ENCODE peak calls at places on chromosomes 5 and 9, in seven cellular contexts. T is GM10248, X is bronchial epithelial cell, M is AG04450, R is PC-9, U is heart left ventricle, J is astrocyte. E is an unnamed sample.

GRCh38 chr9:64066736-64067368 is 1218.2 kb downstream of the FOXD4L5 start:
- DNase-seq in X (no peak), J (no peak), U (no peak), M (no peak), T (no peak), R (no peak), E (no peak)

GRCh38 chr9:136378171-136379002 is 4.9 kb upstream of the CARD9 start:
- DNase-seq in U (no peak), T (no peak), M (no peak), J (no peak), X (no peak), R (no peak), E (no peak)

GRCh38 chr9:21919377-21920362 is 74.5 kb downstream of the CDKN2A start:
- DNase-seq in T (no peak), M (peak; percentile 45), X (peak; percentile 82), R (peak; percentile 3), U (no peak), J (peak; percentile 78), E (peak; percentile 46)

GRCh38 chr5:157025093-157025698 is 33.7 kb downstream of the HAVCR1 start:
- DNase-seq in U (no peak), T (no peak), M (no peak), X (no peak), R (no peak), J (no peak), E (peak; percentile 96)

GRCh38 chr9:136644343-136644592 is 18.4 kb upstream of the EGFL7 start:
- DNase-seq in R (no peak), M (no peak), X (no peak), T (no peak), U (no peak), J (peak; percentile 32), E (no peak)

GRCh38 chr9:101737165-101737704 is 1.2 kb downstream of the GRIN3A start:
- DNase-seq in J (no peak), T (no peak), M (no peak), X (no peak), R (no peak), U (no peak), E (no peak)

GRCh38 chr9:4986783-4987182 is 1.7 kb downstream of the JAK2 start:
- DNase-seq in R (no peak), M (no peak), J (no peak), X (no peak), U (no peak), T (no peak), E (no peak)

GRCh38 chr9:123360161-123361085 is 4.4 kb downstream of the CRB2 start:
- DNase-seq in T (peak; percentile 84), J (no peak), X (no peak), U (no peak), M (no peak), R (peak; percentile 37), E (peak; percentile 80)

GRCh38 chr5:108687599-108688220 is 60.0 kb upstream of the FER start:
- DNase-seq in R (no peak), U (no peak), M (no peak), J (no peak), X (no peak), T (peak; percentile 32), E (no peak)

GRCh38 chr9:69637801-69638200 is 34.4 kb downstream of the APBA1 start:
- DNase-seq in R (no peak), M (no peak), U (no peak), J (peak; percentile 78), T (no peak), X (peak; percentile 85), E (no peak)

GRCh38 chr5:6765612-6766525 is 52.6 kb downstream of the TENT4A start:
- DNase-seq in M (peak; percentile 20), R (peak; percentile 95), X (peak; percentile 81), T (peak; percentile 83), U (peak; percentile 86), J (peak; percentile 46), E (peak; percentile 87)

GRCh38 chr9:111599092-111599947 is at the start of gene PTGR1:
- DNase-seq in T (peak; percentile 60), M (peak; percentile 73), U (peak; percentile 92), R (peak; percentile 86), J (peak; percentile 85), X (peak; percentile 74), E (peak; percentile 46)

GRCh38 chr5:143238620-143239019 is 164.9 kb downstream of the NR3C1 start:
- DNase-seq in U (no peak), R (no peak), T (no peak), M (no peak), X (no peak), J (no peak), E (no peak)

GRCh38 chr5:73764586-73764985 is 138.6 kb downstream of the ARHGEF28 start:
- DNase-seq in M (peak; percentile 68), X (peak; percentile 91), T (no peak), U (no peak), J (peak; percentile 55), R (peak; percentile 42), E (no peak)

GRCh38 chr9:21831841-21832509 is 29.5 kb downstream of the MTAP start:
- DNase-seq in T (peak; percentile 51), M (peak; percentile 81), R (no peak), J (peak; percentile 94), U (no peak), X (peak; percentile 95), E (peak; percentile 59)

GRCh38 chr5:150101019-150101418 is 14.7 kb upstream of the CSF1R start:
- DNase-seq in T (peak; percentile 2), R (no peak), U (no peak), X (no peak), M (no peak), J (no peak), E (no peak)

GRCh38 chr5:34923694-34924461 is 5.5 kb upstream of the DNAJC21 start:
- DNase-seq in J (peak; percentile 85), T (peak; percentile 24), X (peak; percentile 91), U (no peak), R (peak; percentile 60), M (peak; percentile 57), E (peak; percentile 68)

GRCh38 chr9:136399176-136400037 is 563 bp downstream of the SNAPC4 start:
- DNase-seq in R (peak; percentile 31), U (no peak), X (peak; percentile 7), M (no peak), J (no peak), T (peak; percentile 66), E (peak; percentile 48)

GRCh38 chr9:20009606-20010005 is 220.8 kb upstream of the SLC24A2 start:
- DNase-seq in U (no peak), R (no peak), X (no peak), J (no peak), T (no peak), M (no peak), E (no peak)

GRCh38 chr5:39947657-39948056 is 522.9 kb upstream of the DAB2 start:
- DNase-seq in M (no peak), U (no peak), T (no peak), X (peak; percentile 25), R (no peak), J (peak; percentile 43), E (no peak)

GRCh38 chr9:38713426-38713825 is 6.5 kb downstream of the FAM240B start:
- DNase-seq in M (peak; percentile 30), T (no peak), U (no peak), X (peak; percentile 90), J (peak; percentile 69), R (no peak), E (no peak)

GRCh38 chr9:133114886-133115603 is 6.0 kb downstream of the RALGDS start:
- DNase-seq in T (no peak), X (no peak), U (no peak), R (no peak), J (no peak), M (no peak), E (no peak)

DNA sequence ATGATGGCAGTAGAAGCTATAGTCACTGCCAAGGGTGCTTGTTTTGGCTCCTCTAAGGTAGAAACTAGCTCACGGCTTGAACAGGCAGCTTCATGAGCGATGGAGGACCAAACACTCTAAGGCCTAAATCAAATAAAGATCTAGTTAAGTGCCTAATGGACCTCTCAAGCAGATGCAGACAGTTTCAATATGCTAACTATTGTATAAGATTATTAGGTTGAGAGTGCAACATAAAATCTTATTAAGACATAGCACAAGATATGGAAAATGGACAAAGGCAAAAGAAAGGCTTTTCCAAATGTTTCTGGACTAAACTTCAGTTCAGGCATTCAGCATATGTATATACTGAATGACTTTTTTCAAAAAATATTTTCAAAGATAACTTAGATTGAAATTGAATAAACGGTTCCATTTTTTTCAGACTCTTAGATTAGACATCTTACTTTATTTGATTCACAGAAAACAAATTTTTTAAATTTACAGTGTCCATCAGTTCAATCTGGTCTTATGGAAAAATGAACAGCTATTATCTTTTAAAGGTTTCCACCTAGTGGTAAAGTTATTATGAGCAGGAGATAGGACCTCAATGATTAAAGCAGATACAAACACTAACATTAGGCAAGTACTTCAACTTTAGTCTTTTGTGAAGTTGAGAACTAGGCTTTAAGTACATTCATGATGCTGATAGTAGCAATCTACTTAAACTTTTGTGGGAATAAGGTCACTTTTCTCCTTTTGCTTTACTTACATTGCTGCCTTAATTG is 1167.7 kb downstream of the MAT2B start:
- DNase-seq in R (no peak), J (no peak), T (no peak), X (peak; percentile 26), M (no peak), U (no peak), E (no peak)
- TF ChIP-seq CTCF in R (peak; percentile 33), J (peak; percentile 33), T (no peak), X (no peak), M (peak; percentile 45), U (no peak), E (no peak)

GRCh38 chr5:86605881-86606280 is 11.9 kb upstream of the COX7C start:
- DNase-seq in X (no peak), M (no peak), T (no peak), U (no peak), R (no peak), J (no peak), E (no peak)
- TF ChIP-seq CTCF in X (no peak), M (no peak), T (no peak), U (no peak), R (no peak), J (no peak), E (no peak)

DNA sequence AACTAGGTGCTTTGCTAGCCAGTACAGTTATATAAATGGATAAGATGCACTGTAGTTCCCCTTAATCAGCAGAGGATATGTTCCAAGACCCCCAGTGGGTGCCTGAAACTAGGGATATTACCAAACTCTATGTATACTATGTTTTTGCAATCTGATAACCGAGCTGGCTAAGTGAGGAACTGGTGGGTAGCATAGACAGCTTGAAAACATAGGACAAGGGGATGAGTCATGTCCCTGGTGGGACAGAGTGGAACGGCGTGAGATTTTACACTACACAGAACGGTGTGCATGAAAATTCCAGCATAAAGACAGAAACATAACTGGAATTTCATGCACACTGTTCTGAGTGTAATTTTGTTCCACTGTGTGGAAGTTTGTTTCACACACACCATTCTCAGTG is 86.9 kb downstream of the BASP1 start:
- DNase-seq in J (peak; percentile 36), X (no peak), T (no peak), U (no peak), R (no peak), M (no peak), E (no peak)
- TF ChIP-seq CTCF in J (no peak), X (no peak), T (no peak), U (no peak), R (no peak), M (peak; percentile 11), E (no peak)

DNA sequence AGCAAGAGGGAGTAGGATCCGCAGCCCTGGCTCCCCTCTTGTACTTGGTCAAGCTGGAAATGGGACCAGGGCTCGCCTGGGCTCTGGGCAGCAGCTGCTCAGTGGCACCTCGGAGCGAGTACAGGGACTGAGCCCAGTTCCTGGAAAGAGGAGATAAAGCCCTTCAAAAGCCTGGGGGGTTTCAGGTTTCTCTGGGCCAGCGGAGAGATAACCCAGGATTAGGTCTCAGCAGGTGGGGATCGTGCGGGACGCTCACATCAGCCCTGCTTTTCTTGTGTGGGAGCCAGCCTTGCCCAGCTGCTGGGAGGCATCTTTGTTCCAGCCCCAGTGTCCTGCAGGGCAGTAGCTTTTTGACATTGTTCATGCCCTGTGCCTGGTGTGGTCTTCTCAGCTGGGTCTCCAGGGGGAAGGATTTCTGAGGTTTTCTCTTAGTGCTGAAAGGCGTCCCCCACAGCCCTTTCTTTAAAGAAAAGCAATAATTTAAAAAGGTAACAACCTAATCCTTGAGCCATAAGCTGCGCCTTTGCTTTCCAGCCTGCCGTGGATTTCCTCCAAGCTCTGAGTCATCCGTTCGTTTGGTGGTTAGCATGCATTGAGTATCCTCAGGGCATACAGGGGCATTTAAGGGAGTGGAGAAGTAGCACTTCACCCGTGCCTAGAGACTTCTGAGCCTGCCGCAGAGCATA is 657 bp upstream of the TNC start:
- DNase-seq in X (peak; percentile 96), T (no peak), R (peak; percentile 77), J (peak; percentile 90), U (no peak), M (peak; percentile 76), E (peak; percentile 4)
- TF ChIP-seq CTCF in X (no peak), T (no peak), R (no peak), J (no peak), U (no peak), M (no peak), E (no peak)